ENCODE peak calls at places on chromosomes 11 and 22, in four cellular contexts. S is pancreas, U is lower lobe of right lung, G is stomach. I is an unnamed sample.

GRCh38 chr11:638616-639323 is 1.7 kb downstream of the DRD4 start:
- DNase-seq in G (no peak), S (no peak), U (no peak), I (no peak)

GRCh38 chr11:65591939-65592814 is 3.4 kb downstream of the KCNK7 start:
- DNase-seq in G (peak; percentile 52), U (no peak), S (peak; percentile 81), I (no peak)

GRCh38 chr11:75482310-75482606 is 43.5 kb downstream of the GDPD5 start:
- DNase-seq in U (no peak), S (no peak), G (no peak), I (no peak)

GRCh38 chr11:118216621-118217526 is 7.9 kb downstream of the JAML start:
- DNase-seq in S (no peak), U (no peak), G (no peak), I (no peak)

GRCh38 chr11:78199015-78199652 is 10.4 kb downstream of the USP35 start:
- DNase-seq in G (no peak), S (no peak), U (no peak), I (no peak)

GRCh38 chr11:77656362-77656761 is 18.8 kb upstream of the CLNS1A start:
- DNase-seq in U (no peak), S (no peak), G (no peak), I (no peak)

GRCh38 chr11:69384548-69385465 is 90.9 kb downstream of the MYEOV start:
- DNase-seq in U (no peak), S (no peak), G (peak; percentile 23), I (no peak)

GRCh38 chr11:104858882-104859735 is 39.2 kb downstream of the CASP12 start:
- DNase-seq in U (no peak), S (no peak), G (no peak), I (no peak)

GRCh38 chr11:235998-236773 is at the start of gene SIRT3:
- DNase-seq in G (peak; percentile 89), U (peak; percentile 89), S (peak; percentile 94), I (peak; percentile 89)

GRCh38 chr22:21791635-21792625 is 56.3 kb upstream of the YPEL1 start:
- DNase-seq in G (no peak), S (no peak), U (no peak), I (no peak)

GRCh38 chr11:44535201-44535980 is 30.1 kb upstream of the CD82 start:
- DNase-seq in G (no peak), S (no peak), U (no peak), I (no peak)

GRCh38 chr22:30221121-30221992 is 25.2 kb downstream of the LIF start:
- DNase-seq in S (no peak), U (no peak), G (no peak), I (peak; percentile 85)

GRCh38 chr22:36329217-36330078 is 58.3 kb downstream of the MYH9 start:
- DNase-seq in U (peak; percentile 75), G (peak; percentile 51), S (peak; percentile 75), I (no peak)

GRCh38 chr11:121567988-121568387 is 115.2 kb upstream of the SORL1-AS1 start:
- DNase-seq in S (no peak), G (no peak), U (no peak), I (no peak)

GRCh38 chr11:74460065-74460464 is 7.3 kb downstream of the KCNE3 start:
- DNase-seq in U (no peak), G (no peak), S (no peak), I (no peak)

GRCh38 chr11:114011443-114011842 is 36.5 kb downstream of the HTR3A start:
- DNase-seq in G (no peak), U (no peak), S (no peak), I (no peak)

GRCh38 chr22:39176067-39176621 is 23.7 kb upstream of the CBX7 start:
- DNase-seq in S (peak; percentile 88), U (peak; percentile 70), G (peak; percentile 48), I (peak; percentile 90)

GRCh38 chr11:117554601-117555333 is 227.1 kb downstream of the CEP164 start:
- DNase-seq in U (no peak), S (no peak), G (no peak), I (no peak)

GRCh38 chr11:57180141-57180561 is 1.6 kb upstream of the LRRC55 start:
- DNase-seq in U (no peak), S (no peak), G (no peak), I (no peak)

GRCh38 chr11:1964955-1965354 is 17.8 kb downstream of the MRPL23 start:
- DNase-seq in U (no peak), G (no peak), S (peak; percentile 22), I (no peak)

GRCh38 chr11:73249304-73249703 is 22.8 kb upstream of the P2RY6 start:
- DNase-seq in U (no peak), S (no peak), G (no peak), I (peak; percentile 8)

GRCh38 chr11:36818410-36818809 is 220.4 kb upstream of the RAG2 start:
- DNase-seq in U (no peak), S (no peak), G (no peak), I (no peak)

GRCh38 chr22:31944700-31945477 is 554 bp downstream of the YWHAH start:
- DNase-seq in G (peak; percentile 52), S (no peak), U (peak; percentile 49), I (peak; percentile 50)

GRCh38 chr11:115324569-115325432 is 179.4 kb downstream of the CADM1 start:
- DNase-seq in U (no peak), G (peak; percentile 27), S (no peak), I (peak; percentile 25)

GRCh38 chr11:129864811-129865210 is 30.6 kb downstream of the NFRKB start:
- DNase-seq in S (no peak), U (no peak), G (no peak), I (no peak)

GRCh38 chr11:121500275-121500674 is 47.5 kb upstream of the SORL1-AS1 start:
- DNase-seq in U (no peak), G (no peak), S (no peak), I (no peak)

GRCh38 chr11:20315800-20316199 is 47.7 kb upstream of the HTATIP2 start:
- DNase-seq in U (no peak), G (no peak), S (no peak), I (no peak)

GRCh38 chr22:46036558-46037408 is 59.8 kb upstream of the WNT7B start:
- DNase-seq in U (no peak), G (peak; percentile 58), S (peak; percentile 80), I (peak; percentile 46)

GRCh38 chr11:30453705-30454104 is 130.8 kb downstream of the ARL14EP start:
- DNase-seq in G (no peak), U (no peak), S (no peak), I (no peak)

DNA sequence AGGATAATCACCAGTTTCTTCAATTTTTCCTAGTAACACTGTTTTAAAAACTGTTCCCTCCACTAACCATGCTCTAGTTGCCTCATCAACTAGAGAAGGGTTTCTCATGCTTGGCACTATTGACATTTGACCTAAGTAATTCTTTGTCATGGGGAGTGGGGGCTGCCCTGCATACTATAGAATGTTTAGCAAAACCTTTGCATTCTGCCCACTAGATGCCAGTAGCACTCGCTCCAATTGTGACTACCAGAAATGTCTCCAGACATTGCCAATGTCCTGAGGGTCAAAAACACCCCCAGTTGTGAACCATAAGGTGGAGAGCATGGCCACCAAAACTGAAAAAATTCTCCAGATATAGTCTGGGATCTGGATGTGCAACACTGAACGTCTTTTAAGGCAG is 27.6 kb upstream of the BMAL1 start:
- DNase-seq in G (no peak), S (no peak), U (no peak), I (no peak)
- TF ChIP-seq CTCF in G (no peak), S (no peak), U (peak; percentile 10), I (no peak)

GRCh38 chr22:37462983-37463382 is 23.2 kb downstream of the MFNG start:
- DNase-seq in S (no peak), G (no peak), U (no peak), I (no peak)
- H3K36me3 ChIP-seq in S (no peaks in the 10 kb centered on the region), G (peaks cover 6% of the 10 kb centered on the region), U (peaks cover 18% of the 10 kb centered on the region), I (peaks cover 6% of the 10 kb centered on the region)

GRCh38 chr22:28917747-28918543 is 34.6 kb downstream of the ZNRF3 start:
- DNase-seq in S (no peak), U (no peak), G (peak; percentile 57), I (no peak)
- TF ChIP-seq CTCF in S (no peak), U (no peak), G (no peak), I (no peak)

GRCh38 chr11:8693010-8693551 is 10.5 kb downstream of the RPL27A start:
- DNase-seq in S (no peak), U (no peak), G (no peak), I (peak; percentile 3)
- H3K36me3 ChIP-seq in S (no peaks in the 10 kb centered on the region), U (peaks cover 69% of the 10 kb centered on the region), G (peaks cover 74% of the 10 kb centered on the region), I (peaks cover 23% of the 10 kb centered on the region)

DNA sequence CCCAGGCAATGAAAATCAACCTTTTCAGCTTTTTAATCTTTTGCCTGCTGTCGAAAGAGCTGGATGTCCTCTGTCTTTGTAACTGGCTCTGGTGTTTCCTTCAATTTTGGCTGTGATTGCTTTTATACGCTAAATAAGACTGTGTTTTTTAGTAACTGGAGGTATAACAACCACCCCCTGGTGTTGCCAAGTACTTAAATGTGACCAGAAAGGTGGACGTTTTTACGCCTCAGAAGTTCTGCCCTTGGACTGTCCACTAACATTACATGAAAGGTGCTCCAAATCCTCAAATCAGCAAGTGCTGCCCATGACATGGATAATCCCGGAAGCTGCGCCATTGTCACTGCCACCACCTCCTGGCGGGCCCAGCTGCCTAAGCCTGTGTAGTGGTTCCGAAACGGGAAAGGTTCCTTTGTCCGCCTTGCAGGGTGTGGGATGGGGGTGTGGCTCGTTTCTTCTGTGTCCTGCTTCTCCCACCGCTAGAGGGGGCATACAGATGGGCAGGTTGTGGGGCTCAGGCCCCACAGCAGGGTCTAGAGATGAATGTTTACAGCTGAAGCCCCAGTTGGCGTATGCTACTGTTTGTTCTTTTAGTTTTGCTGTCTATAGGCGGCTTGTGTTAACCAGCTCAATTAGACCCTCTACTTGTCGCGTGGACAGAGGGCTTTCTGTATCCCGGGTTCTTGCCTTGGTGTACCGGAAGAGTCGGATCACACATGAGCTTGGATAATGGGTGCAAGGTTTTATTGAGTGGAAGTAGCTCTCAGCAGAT is 82.2 kb upstream of the SEPTIN5 start:
- DNase-seq in G (no peak), S (no peak), U (no peak), I (no peak)
- TF ChIP-seq CTCF in G (no peak), S (no peak), U (peak; percentile 17), I (no peak)

GRCh38 chr22:43449831-43450225 is 38.0 kb downstream of the MPPED1 start:
- DNase-seq in G (no peak), U (no peak), S (no peak), I (no peak)

GRCh38 chr22:43446037-43446803 is 34.4 kb downstream of the MPPED1 start:
- DNase-seq in U (no peak), G (no peak), S (no peak), I (no peak)

GRCh38 chr22:43449205-43449830 is 37.5 kb downstream of the MPPED1 start:
- DNase-seq in G (no peak), S (no peak), U (no peak), I (peak; percentile 32)

GRCh38 chr22:43446881-43447280 is 35.1 kb downstream of the MPPED1 start:
- DNase-seq in G (peak; percentile 58), U (no peak), S (no peak), I (no peak)

DNA sequence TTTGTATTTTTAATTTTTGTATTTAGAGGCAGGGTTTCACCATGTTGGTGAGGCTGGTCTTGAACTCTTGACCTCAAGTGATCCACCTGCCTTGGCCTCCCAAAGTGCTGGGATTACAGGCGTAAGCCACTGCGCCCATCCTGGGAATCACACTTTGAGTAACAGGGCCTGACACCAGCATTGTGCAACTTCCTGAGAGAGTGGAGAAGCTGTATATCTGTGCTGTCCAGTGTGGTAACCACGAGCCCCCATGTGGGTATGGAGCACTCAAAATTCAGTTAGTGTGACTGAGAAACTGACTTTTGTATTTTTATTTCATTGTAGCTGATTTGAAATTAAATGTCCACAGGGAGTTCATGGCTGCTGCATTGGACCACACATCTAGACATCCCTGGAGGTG is 36.2 kb downstream of the MPPED1 start:
- DNase-seq in G (no peak), S (no peak), U (no peak), I (no peak)
- H3K36me3 ChIP-seq in G (no peaks in the 10 kb centered on the region), S (no peaks in the 10 kb centered on the region), U (no peaks in the 10 kb centered on the region), I (no peaks in the 10 kb centered on the region)